ENCODE peak calls at places on chromosomes 1 and 21, in five cellular contexts. I, L, V, P and H are unnamed samples.

GRCh38 chr1:24872446-24872845 is 57.6 kb downstream of the RUNX3 start:
- DNase-seq in I (no peak), L (no peak), V (no peak), P (no peak), H (no peak)

GRCh38 chr1:150925080-150925479 is 1.1 kb upstream of the SETDB1 start:
- DNase-seq in I (peak; percentile 31), L (peak; percentile 33), V (no peak), P (peak; percentile 23), H (peak; percentile 18)

GRCh38 chr1:162040657-162041056 is 17.0 kb upstream of the OLFML2B start:
- DNase-seq in I (no peak), L (no peak), V (no peak), P (no peak), H (no peak)

GRCh38 chr1:53949023-53949611 is 3.0 kb downstream of the LRRC42 start:
- DNase-seq in I (no peak), L (no peak), V (peak; percentile 26), P (no peak), H (peak; percentile 33)

GRCh38 chr1:110207831-110208230 is 2.3 kb upstream of the KCNC4 start:
- DNase-seq in I (peak; percentile 83), L (peak; percentile 79), V (peak; percentile 75), P (peak; percentile 68), H (peak; percentile 70)

GRCh38 chr1:40020447-40021085 is 20.0 kb upstream of the CAP1 start:
- DNase-seq in I (no peak), L (peak; percentile 54), V (no peak), P (no peak), H (no peak)

GRCh38 chr1:41493117-41493536 is 8.6 kb upstream of the EDN2 start:
- DNase-seq in I (no peak), L (no peak), V (no peak), P (no peak), H (no peak)

GRCh38 chr1:41891403-41891896 is 27.3 kb downstream of the HIVEP3 start:
- DNase-seq in I (no peak), L (no peak), V (peak; percentile 34), P (no peak), H (peak; percentile 30)

GRCh38 chr21:45299026-45299863 is 11.6 kb upstream of the POFUT2 start:
- DNase-seq in I (peak; percentile 37), L (no peak), V (no peak), P (peak; percentile 25), H (no peak)

GRCh38 chr1:118249641-118250040 is 64.6 kb upstream of the SPAG17 start:
- DNase-seq in I (no peak), L (no peak), V (no peak), P (no peak), H (no peak)

GRCh38 chr1:67264899-67265298 is 42.8 kb upstream of the IL12RB2 start:
- DNase-seq in I (no peak), L (no peak), V (no peak), P (no peak), H (no peak)

GRCh38 chr1:84344286-84344685 is 42.8 kb downstream of the SAMD13 start:
- DNase-seq in I (no peak), L (no peak), V (no peak), P (no peak), H (no peak)

GRCh38 chr21:43939443-43940328 is 72.4 kb upstream of the TRAPPC10 start:
- DNase-seq in I (no peak), L (no peak), V (no peak), P (no peak), H (no peak)

GRCh38 chr1:4488018-4488417 is 166.4 kb upstream of the AJAP1 start:
- DNase-seq in I (no peak), L (no peak), V (no peak), P (no peak), H (no peak)

GRCh38 chr1:21069549-21069948 is 107.1 kb downstream of the EIF4G3 start:
- DNase-seq in I (no peak), L (no peak), V (no peak), P (no peak), H (no peak)

GRCh38 chr1:193457676-193458075 is 271.3 kb upstream of the B3GALT2 start:
- DNase-seq in I (no peak), L (no peak), V (no peak), P (no peak), H (peak; percentile 49)

GRCh38 chr1:167601442-167602380 is 28.3 kb upstream of the RCSD1 start:
- DNase-seq in I (no peak), L (peak; percentile 40), V (peak; percentile 15), P (peak; percentile 37), H (peak; percentile 6)

GRCh38 chr21:33059319-33059894 is 10.5 kb upstream of the OLIG1 start:
- DNase-seq in I (no peak), L (no peak), V (no peak), P (no peak), H (no peak)

GRCh38 chr21:44427241-44428120 is 27.8 kb upstream of the LRRC3 start:
- DNase-seq in I (no peak), L (no peak), V (peak; percentile 11), P (no peak), H (no peak)

GRCh38 chr1:200351826-200352549 is 57.8 kb downstream of the ZNF281 start:
- DNase-seq in I (no peak), L (no peak), V (no peak), P (no peak), H (no peak)

GRCh38 chr1:106360252-106360651 is 696.2 kb upstream of the PRMT6 start:
- DNase-seq in I (no peak), L (no peak), V (no peak), P (no peak), H (no peak)
- TF ChIP-seq CTCF in I (no peak), L (no peak), V (no peak), P (no peak), H (no peak)

GRCh38 chr1:226702318-226702956 is 36.6 kb downstream of the ITPKB start:
- DNase-seq in I (no peak), L (no peak), V (peak; percentile 31), P (no peak), H (no peak)
- TF ChIP-seq POLR2A in I (no peak), L (no peak), V (no peak), P (peak; percentile 30), H (no peak)

GRCh38 chr1:116532698-116533424 is 38.0 kb downstream of the CD58 start:
- DNase-seq in I (no peak), L (no peak), V (no peak), P (no peak), H (no peak)

GRCh38 chr1:116531917-116532316 is 38.9 kb downstream of the CD58 start:
- DNase-seq in I (no peak), L (no peak), V (no peak), P (no peak), H (no peak)

GRCh38 chr1:116534014-116534739 is 36.6 kb downstream of the CD58 start:
- DNase-seq in I (no peak), L (no peak), V (no peak), P (no peak), H (no peak)

GRCh38 chr1:116529681-116530080 is 41.1 kb downstream of the CD58 start:
- DNase-seq in I (no peak), L (no peak), V (no peak), P (no peak), H (no peak)

DNA sequence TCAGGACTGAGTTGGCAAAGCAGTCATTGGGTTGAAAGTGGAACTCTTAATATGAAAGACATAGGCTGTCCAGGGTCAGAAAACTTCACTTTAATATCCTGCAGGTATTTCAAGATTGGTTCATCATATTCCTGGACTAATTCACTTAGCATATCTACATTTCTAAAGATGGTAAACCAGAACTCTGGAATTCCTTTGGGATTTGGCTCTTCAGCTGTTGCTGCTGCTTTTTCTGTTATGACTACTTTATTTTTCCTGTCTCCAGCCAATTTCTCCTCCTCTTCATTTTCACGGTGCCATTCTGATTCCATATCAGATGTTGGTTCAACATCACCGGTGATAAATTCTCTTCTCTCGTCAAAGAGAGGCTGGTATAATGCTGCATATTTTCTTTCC is 37.4 kb downstream of the CD58 start:
- DNase-seq in I (no peak), L (no peak), V (no peak), P (no peak), H (no peak)
- TF ChIP-seq CTCF in I (no peak), L (no peak), V (no peak), P (no peak), H (no peak)

GRCh38 chr1:36386262-36387140 is 777 bp upstream of the STK40 start:
- DNase-seq in I (peak; percentile 89), L (peak; percentile 93), V (peak; percentile 98), P (peak; percentile 94), H (peak; percentile 96)

GRCh38 chr1:36382669-36383068 is 3.1 kb downstream of the STK40 start:
- DNase-seq in I (no peak), L (no peak), V (no peak), P (no peak), H (no peak)

GRCh38 chr1:36385410-36386261 is at the start of gene STK40:
- DNase-seq in I (peak; percentile 99), L (peak; percentile 99), V (peak; percentile 99), P (peak; percentile 99), H (peak; percentile 98)

GRCh38 chr1:36383240-36383639 is 2.5 kb downstream of the STK40 start:
- DNase-seq in I (no peak), L (peak; percentile 42), V (peak; percentile 92), P (no peak), H (no peak)

DNA sequence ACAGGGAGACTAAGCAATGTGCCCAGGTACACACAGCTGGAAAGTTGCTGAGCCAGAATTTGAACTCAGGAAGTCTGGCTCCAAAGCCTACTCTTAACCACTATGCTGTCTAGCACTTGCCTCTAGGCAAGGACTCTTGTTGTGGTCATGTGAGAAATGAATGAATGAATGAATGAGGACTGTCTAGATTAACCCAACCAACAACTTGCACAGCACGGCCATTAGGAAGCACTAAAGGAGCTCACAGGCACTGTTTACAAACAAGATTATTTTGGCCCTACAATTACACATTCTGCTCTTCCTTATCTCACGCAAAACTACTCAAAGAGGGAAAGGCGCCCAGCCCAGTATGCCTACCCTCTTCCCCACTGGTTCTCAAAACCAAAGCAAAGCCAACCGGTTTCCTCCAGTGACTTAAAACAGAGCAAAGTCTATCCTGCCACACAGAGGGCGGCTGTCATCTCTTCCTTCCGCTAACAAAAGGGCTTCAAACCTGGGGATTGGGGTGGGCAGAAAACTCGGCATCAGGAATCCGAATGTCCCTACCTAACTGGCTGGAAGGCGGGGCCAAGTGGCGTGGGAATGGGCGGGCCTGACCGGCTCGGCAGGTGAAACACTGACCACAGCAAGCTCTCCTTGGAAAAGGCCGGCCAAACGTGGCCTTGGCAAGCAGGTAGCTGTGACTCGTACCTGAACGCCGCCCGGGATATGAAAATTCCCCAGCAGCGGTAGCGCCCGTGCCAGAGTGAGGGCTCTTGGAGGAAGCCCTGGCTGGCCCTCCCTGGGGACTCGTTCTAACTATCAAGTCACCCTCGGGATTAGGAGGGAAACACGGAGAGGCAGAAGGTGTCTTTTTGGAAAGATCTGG is 948 bp downstream of the STK40 start:
- DNase-seq in I (peak; percentile 69), L (peak; percentile 84), V (peak; percentile 95), P (peak; percentile 64), H (peak; percentile 94)
- TF ChIP-seq POLR2A in I (no peak), L (no peak), V (peak; percentile 88), P (no peak), H (peak; percentile 84)

GRCh38 chr1:2441746-2442145 is 29.4 kb upstream of the PEX10 start:
- DNase-seq in I (no peak), L (no peak), V (no peak), P (no peak), H (no peak)
- TF ChIP-seq CTCF in I (no peak), L (no peak), V (no peak), P (no peak), H (no peak)